ENCODE peak calls at places on chromosomes 6 and 20, in four cellular contexts. One of them, this sample, is unnamed. For H3K36me3, the result is how much of the 10 kb centered on the place peaks cover.

GRCh38 chr20:4091332-4092135 is 76.2 kb upstream of the RNF24 start:
- ATAC-seq in Panc1: peak
- ATAC-seq in HepG2: peak
- ATAC-seq in upper lobe of left lung: peak
- ATAC-seq in this sample: peak

GRCh38 chr20:57223648-57224489 is 42.6 kb downstream of the BMP7 start:
- ATAC-seq in Panc1: peak
- ATAC-seq in HepG2: no peak
- ATAC-seq in upper lobe of left lung: peak
- ATAC-seq in this sample: peak

GRCh38 chr20:34337982-34338756 is 24.9 kb upstream of the ITCH start:
- ATAC-seq in Panc1: no peak
- ATAC-seq in HepG2: no peak
- ATAC-seq in upper lobe of left lung: no peak
- ATAC-seq in this sample: no peak

GRCh38 chr20:48845721-48846306 is 18.0 kb upstream of the PREX1 start:
- ATAC-seq in Panc1: no peak
- ATAC-seq in HepG2: no peak
- ATAC-seq in upper lobe of left lung: no peak
- ATAC-seq in this sample: no peak

GRCh38 chr20:23231561-23232218 is 118.9 kb upstream of the NXT1 start:
- ATAC-seq in Panc1: no peak
- ATAC-seq in HepG2: peak
- ATAC-seq in upper lobe of left lung: no peak
- ATAC-seq in this sample: peak

GRCh38 chr6:46129301-46129633 is 522 bp upstream of the ENPP4 start:
- ATAC-seq in Panc1: peak
- ATAC-seq in HepG2: no peak
- ATAC-seq in upper lobe of left lung: peak
- ATAC-seq in this sample: no peak

GRCh38 chr6:160379464-160379863 is 31.3 kb downstream of the SLC22A3 start:
- ATAC-seq in Panc1: no peak
- ATAC-seq in HepG2: no peak
- ATAC-seq in upper lobe of left lung: peak
- ATAC-seq in this sample: peak

GRCh38 chr6:168083142-168083885 is 4.3 kb upstream of the FRMD1 start:
- ATAC-seq in Panc1: no peak
- ATAC-seq in HepG2: no peak
- ATAC-seq in upper lobe of left lung: no peak
- ATAC-seq in this sample: no peak

GRCh38 chr20:24705486-24705885 is 236.1 kb downstream of the SYNDIG1 start:
- ATAC-seq in Panc1: no peak
- ATAC-seq in HepG2: no peak
- ATAC-seq in upper lobe of left lung: no peak
- ATAC-seq in this sample: no peak

DNA sequence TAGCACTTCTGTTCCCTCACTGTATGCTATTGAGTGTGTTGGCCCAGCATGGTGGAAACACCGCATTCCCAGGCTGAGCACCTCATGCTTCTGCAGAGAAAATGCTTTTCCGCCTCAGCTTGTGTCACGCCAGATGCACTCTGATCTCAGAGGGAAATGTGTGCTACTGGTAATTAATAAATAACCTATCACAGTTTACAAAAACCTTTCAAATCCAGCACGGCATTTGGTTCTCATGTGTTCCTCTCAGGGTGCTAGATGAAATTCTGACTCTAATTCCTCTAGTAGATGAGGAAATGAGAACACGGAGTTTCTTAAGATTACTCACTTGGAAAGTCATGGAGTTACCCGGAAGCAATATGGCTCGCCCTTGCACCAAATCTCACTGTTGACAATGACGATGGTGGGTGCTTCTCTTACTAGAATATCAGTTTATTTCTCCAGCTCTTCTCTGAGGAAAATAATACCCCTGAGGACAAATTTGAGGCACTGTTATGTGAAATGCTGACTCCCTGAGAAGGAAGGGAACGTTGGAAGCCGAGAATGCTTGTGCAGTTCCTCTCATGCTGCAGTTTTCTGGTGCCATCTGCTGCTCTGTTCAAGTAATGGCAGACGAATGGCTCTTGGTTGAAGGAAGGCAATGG is 116.6 kb downstream of the RNF144B start:
- ATAC-seq in Panc1: peak
- ATAC-seq in HepG2: peak
- ATAC-seq in upper lobe of left lung: peak
- ATAC-seq in this sample: peak
- H3K4me3 ChIP-seq in Panc1: peak
- H3K4me3 ChIP-seq in HepG2: peak
- H3K4me3 ChIP-seq in upper lobe of left lung: peak
- H3K4me3 ChIP-seq in this sample: peak

GRCh38 chr6:37481793-37482192 is 17.9 kb downstream of the CCDC167 start:
- ATAC-seq in Panc1: no peak
- ATAC-seq in HepG2: no peak
- ATAC-seq in upper lobe of left lung: no peak
- ATAC-seq in this sample: no peak
- H3K36me3 ChIP-seq in Panc1: under half
- H3K36me3 ChIP-seq in HepG2: under half
- H3K36me3 ChIP-seq in upper lobe of left lung: under half
- H3K36me3 ChIP-seq in this sample: under half

DNA sequence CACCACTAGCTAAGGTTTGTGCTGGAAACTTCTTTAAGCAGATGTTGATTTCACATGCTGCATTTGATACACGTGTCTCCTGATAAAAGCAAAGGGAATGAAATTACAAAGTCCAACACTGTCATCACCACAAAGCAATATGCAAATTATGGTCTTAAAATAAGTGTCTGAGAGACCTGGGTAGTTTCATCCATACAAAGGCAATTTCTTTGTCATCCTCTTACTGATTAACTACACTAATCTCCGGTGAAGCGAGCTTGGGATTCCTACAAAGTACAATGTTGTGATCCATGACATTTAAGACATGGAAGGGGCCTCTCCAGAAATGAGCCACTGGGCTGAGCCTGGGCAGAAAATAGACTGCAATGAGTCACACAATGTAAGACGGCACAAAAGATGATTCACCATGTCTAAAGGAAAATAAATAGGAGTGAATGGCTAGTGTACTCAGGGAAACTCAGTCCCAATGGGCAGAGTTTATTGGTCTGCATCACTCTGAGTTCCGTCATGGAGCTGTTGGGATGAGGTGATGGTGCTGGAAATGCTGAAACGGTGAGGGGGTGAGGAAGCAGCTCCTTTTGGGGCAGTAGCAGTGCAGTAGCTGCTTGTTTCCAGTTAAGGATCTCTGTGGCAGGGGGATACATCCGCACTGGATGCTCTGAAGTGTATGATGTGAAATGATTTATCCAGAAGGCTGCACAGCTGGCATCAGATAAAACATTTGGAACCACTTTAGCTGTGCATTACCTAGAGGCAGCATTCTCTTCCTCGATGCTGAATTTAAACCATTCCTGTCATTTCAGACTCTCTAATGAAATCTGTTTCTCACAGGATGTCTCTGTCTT is 103.3 kb downstream of the IBTK start:
- ATAC-seq in Panc1: peak
- ATAC-seq in HepG2: peak
- ATAC-seq in upper lobe of left lung: peak
- ATAC-seq in this sample: peak
- TF ChIP-seq POLR2AphosphoS5 in Panc1: no peak
- TF ChIP-seq POLR2AphosphoS5 in HepG2: no peak
- TF ChIP-seq POLR2AphosphoS5 in upper lobe of left lung: no peak
- TF ChIP-seq POLR2AphosphoS5 in this sample: peak

DNA sequence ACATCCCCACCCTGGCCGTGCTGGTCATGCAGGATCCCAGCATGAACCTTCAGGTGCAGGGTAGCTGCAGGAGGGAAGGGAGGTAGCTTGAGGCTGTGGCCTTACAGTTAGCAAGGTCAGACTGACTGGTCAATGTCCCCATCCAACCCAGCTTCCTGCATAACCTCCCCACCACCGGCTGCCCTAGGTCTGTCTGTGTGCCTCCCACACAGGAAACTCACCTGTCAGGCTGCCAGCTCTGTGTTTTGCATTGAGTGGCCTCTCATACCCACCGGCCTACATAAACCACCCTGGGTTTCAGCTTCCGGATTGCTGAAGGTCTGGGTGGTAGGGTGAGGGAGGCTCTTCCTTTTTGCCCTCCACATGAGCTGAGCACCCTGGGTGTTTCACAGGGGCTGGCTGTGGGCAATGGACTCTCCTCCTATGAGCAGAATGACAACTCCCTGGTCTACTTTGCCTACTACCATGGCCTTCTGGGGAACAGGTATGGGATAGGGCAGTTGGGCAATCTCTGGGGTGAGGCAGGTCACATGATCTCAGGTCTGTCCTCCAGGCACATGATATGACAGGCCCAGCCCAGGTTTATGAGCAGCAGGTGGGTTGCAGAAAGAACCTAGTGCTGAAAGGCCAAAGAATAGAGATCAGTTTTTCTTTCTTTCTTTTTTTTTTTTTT is 1.8 kb downstream of the CTSA start:
- ATAC-seq in Panc1: no peak
- ATAC-seq in HepG2: no peak
- ATAC-seq in upper lobe of left lung: no peak
- ATAC-seq in this sample: no peak
- H3K4me3 ChIP-seq in Panc1: no peak
- H3K4me3 ChIP-seq in HepG2: peak
- H3K4me3 ChIP-seq in upper lobe of left lung: no peak
- H3K4me3 ChIP-seq in this sample: no peak

GRCh38 chr6:151649835-151650234 is 156.0 kb downstream of the CCDC170 start:
- ATAC-seq in Panc1: no peak
- ATAC-seq in HepG2: peak
- ATAC-seq in upper lobe of left lung: no peak
- ATAC-seq in this sample: no peak
- H3K36me3 ChIP-seq in Panc1: under half
- H3K36me3 ChIP-seq in HepG2: under half
- H3K36me3 ChIP-seq in upper lobe of left lung: under half
- H3K36me3 ChIP-seq in this sample: under half

This sample was measured in gastroesophageal sphincter.